ENCODE peak calls at places on chromosomes 3 and 15, in five cellular contexts. M is HepG2, E is esophagus muscularis mucosa, O is sigmoid colon, I is upper lobe of left lung. G is an unnamed sample.
A peak's percentile ranks its signal among the peaks of the same experiment; 100 is the strongest.

GRCh38 chr3:141710888-141711616 is 27.0 kb upstream of the RNF7 start:
- DNase-seq in E (peak; percentile 1), M (no peak), O (no peak), I (no peak), G (no peak)

GRCh38 chr15:89112341-89112971 is 24.2 kb downstream of the ABHD2 start:
- DNase-seq in E (no peak), I (no peak), O (peak; percentile 65), M (peak; percentile 77), G (peak; percentile 67)

GRCh38 chr3:143283432-143284128 is 164.0 kb downstream of the CHST2 start:
- DNase-seq in I (no peak), M (no peak), E (no peak), O (no peak), G (no peak)

GRCh38 chr3:5022187-5022965 is 43.1 kb downstream of the BHLHE40 start:
- DNase-seq in O (no peak), I (no peak), M (peak; percentile 56), E (no peak), G (no peak)

GRCh38 chr3:59006791-59007517 is 42.9 kb downstream of the CFAP20DC start:
- DNase-seq in M (no peak), E (no peak), O (no peak), I (no peak), G (no peak)

GRCh38 chr3:106215047-106215446 is 346.2 kb upstream of the CBLB start:
- DNase-seq in M (no peak), E (no peak), I (no peak), O (no peak), G (no peak)

GRCh38 chr3:4741404-4742307 is 237.6 kb upstream of the BHLHE40 start:
- DNase-seq in E (peak; percentile 95), I (no peak), O (peak; percentile 83), M (peak; percentile 45), G (peak; percentile 65)

GRCh38 chr3:192422998-192423349 is 304.4 kb downstream of the FGF12 start:
- DNase-seq in I (no peak), E (no peak), M (no peak), O (no peak), G (no peak)

GRCh38 chr3:122577409-122578028 is at the start of gene PARP15:
- DNase-seq in I (peak; percentile 86), E (no peak), M (no peak), O (no peak), G (no peak)

GRCh38 chr3:24139463-24140412 is 194.7 kb downstream of the NR1D2 start:
- DNase-seq in I (no peak), O (no peak), E (peak; percentile 70), M (no peak), G (no peak)

GRCh38 chr3:151276038-151277027 is 2.0 kb downstream of the P2RY14 start:
- DNase-seq in O (no peak), I (no peak), E (no peak), M (no peak), G (no peak)

DNA sequence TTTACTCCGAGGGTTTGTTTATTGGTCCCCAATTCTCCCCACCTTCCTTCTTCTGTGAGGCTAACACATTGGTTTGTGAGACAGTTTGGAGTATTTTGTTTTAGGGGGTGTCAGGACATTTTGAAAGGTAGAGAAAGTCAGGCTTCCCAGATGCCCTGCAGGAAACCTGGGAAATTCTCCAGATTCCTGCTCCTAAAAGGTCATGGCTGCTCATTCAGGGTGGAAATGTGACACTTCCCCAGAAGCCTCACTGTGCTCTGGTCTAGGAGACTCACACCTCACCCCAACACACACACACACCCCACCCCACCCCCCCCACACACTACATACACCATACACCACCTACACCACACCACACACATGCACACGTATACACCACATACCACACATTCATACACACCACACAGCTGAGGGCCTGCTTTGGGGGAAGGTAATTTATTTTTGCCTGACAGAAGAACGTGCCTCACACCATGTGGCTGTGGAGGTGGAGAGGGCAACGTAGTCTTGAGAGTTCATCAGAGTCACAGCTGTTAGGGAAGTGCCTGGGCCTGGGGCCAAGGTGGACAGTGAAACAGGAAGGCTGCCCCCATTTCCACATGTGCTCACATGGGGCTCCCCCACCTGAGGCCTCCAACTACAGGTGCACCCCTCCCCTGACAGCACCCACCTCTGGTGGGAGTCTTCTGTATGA is 40.4 kb upstream of the LIMD1 start:
- DNase-seq in I (no peak), O (peak; percentile 81), M (no peak), E (no peak), G (peak; percentile 31)
- TF ChIP-seq POLR2AphosphoS5 in I (no peak), O (no peak), M (no peak), E (no peak), G (no peak)

GRCh38 chr3:136861890-136862610 is at the start of gene NCK1:
- DNase-seq in I (peak; percentile 97), E (peak; percentile 99), M (peak; percentile 95), O (peak; percentile 99), G (peak; percentile 99)
- TF ChIP-seq EP300 in I (no peak), E (no peak), M (no peak), O (no peak), G (no peak)

GRCh38 chr15:20358781-20359414 is 182.7 kb downstream of the GOLGA6L6 start:
- DNase-seq in I (no peak), O (no peak), E (no peak), M (no peak), G (no peak)
- H3K9me3 ChIP-seq in I (no peaks in the 10 kb centered on the region), O (no peaks in the 10 kb centered on the region), E (no peaks in the 10 kb centered on the region), M (no peaks in the 10 kb centered on the region), G (no peaks in the 10 kb centered on the region)

GRCh38 chr3:12875857-12876451 is 34.6 kb upstream of the RPL32 start:
- DNase-seq in M (no peak), E (no peak), O (no peak), I (peak; percentile 86), G (peak; percentile 62)
- TF ChIP-seq POLR2AphosphoS5 in M (no peak), E (no peak), O (no peak), I (no peak), G (no peak)

GRCh38 chr3:40453933-40454332 is 3.2 kb upstream of the RPL14 start:
- DNase-seq in M (no peak), O (no peak), I (no peak), E (no peak), G (no peak)

GRCh38 chr3:40455328-40455727 is 1.8 kb upstream of the RPL14 start:
- DNase-seq in O (no peak), M (no peak), I (no peak), E (no peak), G (no peak)

GRCh38 chr3:40458473-40458872 is 1.3 kb downstream of the RPL14 start:
- DNase-seq in M (no peak), I (no peak), E (no peak), O (no peak), G (no peak)

GRCh38 chr3:40456279-40456939 is 730 bp upstream of the RPL14 start:
- DNase-seq in M (no peak), E (no peak), O (no peak), I (peak; percentile 45), G (no peak)

DNA sequence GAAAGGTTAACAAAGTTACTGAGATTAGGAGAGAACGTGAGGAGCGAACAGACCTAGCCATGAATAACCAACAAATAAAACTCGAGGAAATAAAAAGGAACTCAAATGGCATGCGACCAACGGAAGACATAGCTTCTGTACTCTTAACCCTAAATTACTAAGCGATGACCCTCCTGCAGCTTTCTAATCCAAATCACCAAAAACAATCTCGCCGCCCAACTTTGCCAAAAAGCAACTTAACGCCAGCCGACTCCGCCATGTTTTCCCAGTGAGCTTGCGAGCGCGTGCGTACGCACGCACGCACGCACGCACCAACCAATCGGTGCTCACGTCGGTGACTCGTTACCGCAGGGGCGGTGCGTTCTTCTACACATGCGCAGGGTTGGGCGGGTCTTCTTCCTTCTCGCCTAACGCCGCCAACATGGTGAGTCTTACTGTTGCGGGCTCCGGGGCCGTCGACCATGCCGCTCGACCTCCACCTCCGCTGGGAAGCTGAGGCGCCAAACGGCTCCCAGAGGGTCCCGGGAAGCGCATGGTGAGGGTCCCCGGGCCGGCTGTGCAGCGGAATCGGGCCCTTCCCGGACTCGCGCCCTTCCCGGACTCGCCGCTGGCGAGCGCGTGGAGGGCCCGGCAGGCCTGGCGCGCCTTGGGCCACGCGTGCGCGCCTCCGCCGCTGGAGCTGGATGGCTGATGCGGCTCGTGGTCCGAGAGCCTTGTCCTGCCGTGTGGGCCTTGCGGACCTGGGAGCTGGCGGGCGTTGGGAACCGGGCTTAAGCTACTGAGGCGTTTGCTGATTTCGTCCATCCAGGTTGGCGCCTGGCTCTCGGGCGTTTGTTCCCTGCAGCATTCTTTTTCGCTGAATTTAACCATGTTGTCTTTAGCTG is at the start of gene RPL14:
- DNase-seq in E (peak; percentile 99), I (peak; percentile 97), O (peak; percentile 99), M (peak; percentile 90), G (peak; percentile 97)
- TF ChIP-seq EP300 in E (no peak), I (no peak), O (no peak), M (no peak), G (no peak)

GRCh38 chr15:25052191-25052999 is 97.6 kb downstream of the SNRPN start:
- DNase-seq in O (peak; percentile 42), I (no peak), E (no peak), M (no peak), G (peak; percentile 15)
- H3K9me3 ChIP-seq in O (peaks cover 98% of the 10 kb centered on the region), I (peaks cover 100% of the 10 kb centered on the region), E (peaks cover 38% of the 10 kb centered on the region), M (peaks cover 100% of the 10 kb centered on the region), G (peaks cover 100% of the 10 kb centered on the region)